ENCODE peak calls at places on chromosomes 16 and 17, in ten cellular contexts. Z, S, T, V, H, A, U, B, R and Y are unnamed samples. For H3K4me1, the result is how much of the 10 kb centered on the place peaks cover.

GRCh38 chr16:19265531-19265930 is 20.0 kb upstream of the CLEC19A start:
- DNase-seq in A (no peak), H (no peak), R (no peak), B (no peak), Z (no peak), S (no peak), U (peak), V (no peak), T (no peak), Y (no peak)

GRCh38 chr17:47999612-48000011 is 28.7 kb downstream of the CDK5RAP3 start:
- DNase-seq in U (no peak), A (peak), V (no peak), H (no peak), Z (no peak), B (peak), T (peak), R (peak), S (no peak), Y (no peak)

GRCh38 chr16:88938933-88939813 is 37.8 kb downstream of the CBFA2T3 start:
- DNase-seq in V (no peak), A (no peak), H (no peak), B (no peak), R (no peak), S (no peak), U (no peak), T (no peak), Z (peak), Y (no peak)

GRCh38 chr17:45946841-45947256 is 52.2 kb upstream of the STH start:
- DNase-seq in A (no peak), H (no peak), B (no peak), Z (no peak), V (no peak), R (no peak), T (no peak), U (no peak), S (no peak), Y (no peak)

GRCh38 chr16:89237733-89238132 is 20.2 kb downstream of the ZNF778 start:
- DNase-seq in A (no peak), U (no peak), S (no peak), T (no peak), H (no peak), Z (no peak), V (no peak), B (no peak), R (peak), Y (no peak)

GRCh38 chr16:3022208-3022696 is 1.5 kb downstream of the HCFC1R1 start:
- DNase-seq in T (peak), S (no peak), R (peak), B (peak), U (peak), H (peak), V (peak), A (peak), Z (no peak), Y (peak)

GRCh38 chr17:78227455-78227916 is 3.9 kb upstream of the TMEM235 start:
- DNase-seq in T (peak), B (no peak), V (no peak), R (peak), S (no peak), H (no peak), Z (no peak), U (peak), A (no peak), Y (no peak)

GRCh38 chr17:72287586-72287985 is 166.8 kb downstream of the SOX9 start:
- DNase-seq in V (no peak), A (no peak), R (no peak), T (no peak), S (no peak), H (no peak), B (no peak), Z (no peak), U (no peak), Y (peak)

GRCh38 chr16:73298562-73298961 is 250.6 kb upstream of the ZFHX3 start:
- DNase-seq in U (peak), A (no peak), B (peak), T (peak), S (peak), H (no peak), R (peak), V (peak), Z (no peak), Y (no peak)

DNA sequence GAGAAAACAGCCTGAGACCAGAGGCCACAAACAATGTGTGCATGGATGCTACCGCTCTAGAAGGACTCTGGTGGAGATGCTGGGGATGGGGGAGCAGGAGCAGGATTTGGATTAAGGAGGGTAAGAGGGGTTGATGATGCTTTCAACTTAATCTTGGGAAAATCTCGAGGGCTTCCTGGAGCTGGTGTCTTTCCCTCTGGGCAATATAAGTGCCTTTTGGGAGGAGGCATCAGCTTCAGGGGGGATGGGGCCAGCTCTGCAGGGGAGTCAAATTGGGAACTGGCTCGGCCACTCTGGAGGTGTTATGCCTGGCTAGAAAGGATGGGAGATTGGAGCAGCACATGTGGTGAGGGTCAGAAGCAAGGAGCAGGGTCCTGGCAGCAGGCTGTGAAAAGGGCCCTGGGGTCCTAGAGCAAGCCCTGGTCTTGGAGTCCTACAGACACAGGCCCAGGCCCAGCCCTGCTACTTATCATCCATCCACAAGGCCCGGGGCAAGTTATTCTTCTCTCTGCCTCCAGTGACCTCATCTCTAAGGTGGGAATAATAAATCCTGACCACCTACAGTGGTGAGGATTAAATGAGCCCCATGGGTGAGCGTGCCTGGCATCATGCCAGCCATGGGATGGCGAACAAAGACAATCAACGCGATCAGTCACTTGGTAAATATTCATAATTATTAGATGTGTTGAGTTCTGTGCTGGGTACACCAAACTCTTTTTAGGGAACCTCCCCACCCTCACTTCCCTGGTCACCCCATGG is 5.7 kb downstream of the KRT15 start:
- DNase-seq in S (no peak), Z (no peak), V (no peak), B (no peak), U (no peak), T (no peak), H (no peak), A (no peak), R (no peak), Y (no peak)
- H3K4me3 ChIP-seq in S (no peak), Z (no peak), V (no peak), B (no peak), U (no peak), T (no peak), H (no peak), A (no peak), R (no peak), Y (no peak)

DNA sequence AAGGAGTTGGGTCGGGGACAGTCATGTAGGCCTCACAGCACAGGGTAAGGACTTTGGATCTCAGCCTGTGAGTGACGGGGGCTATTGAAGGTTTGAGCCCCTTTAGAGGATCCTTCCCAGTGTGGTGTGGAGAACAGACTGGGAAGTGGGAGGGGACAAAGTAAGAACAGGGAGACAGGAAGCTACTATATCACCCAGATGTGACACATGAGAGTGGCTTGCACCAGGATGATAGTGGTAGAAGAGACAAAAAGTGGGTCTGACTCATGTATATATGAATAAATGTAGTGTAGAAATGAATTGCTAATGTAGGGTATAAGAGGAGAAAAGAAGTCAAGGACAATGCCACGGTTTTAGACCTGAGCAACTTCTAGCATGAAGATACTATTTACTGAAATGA is 4.5 kb downstream of the NUP93 start:
- DNase-seq in A (no peak), V (no peak), H (peak), Z (no peak), B (no peak), S (no peak), U (no peak), R (peak), T (peak), Y (no peak)
- H3K9ac ChIP-seq in A (no peak), V (no peak), H (no peak), Z (no peak), B (no peak), S (no peak), U (no peak), R (no peak), T (no peak), Y (no peak)

DNA sequence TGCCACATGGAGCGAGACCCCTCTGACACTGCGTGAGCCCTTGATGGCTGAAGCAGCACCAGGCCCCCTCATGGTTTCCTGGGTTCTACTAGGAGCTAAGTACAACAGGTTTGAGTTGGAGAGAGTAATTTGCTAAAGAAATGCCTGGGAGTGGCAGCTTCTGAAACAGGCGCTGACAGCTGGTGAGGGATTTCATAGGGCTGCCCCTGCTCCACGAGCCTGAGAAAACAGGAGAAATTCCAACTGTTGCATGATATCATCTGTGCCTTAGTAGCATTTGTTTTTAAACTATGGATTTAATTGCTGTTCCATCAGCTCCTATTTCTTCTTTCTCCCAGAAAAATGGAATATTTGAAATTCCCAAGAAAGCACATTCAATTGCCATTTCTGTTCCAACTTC is 78.9 kb upstream of the ANKFN1 start:
- DNase-seq in V (no peak), T (no peak), U (no peak), R (no peak), Z (no peak), A (no peak), S (no peak), H (no peak), B (no peak), Y (no peak)
- H3K4me1 ChIP-seq in V (under half), T (under half), U (under half), R (under half), Z (under half), A (under half), S (under half), H (under half), B (under half), Y (under half)

GRCh38 chr16:50739031-50739430 is 2.9 kb upstream of the CYLD start:
- DNase-seq in A (no peak), V (no peak), H (no peak), T (no peak), S (no peak), Z (no peak), U (no peak), B (no peak), R (no peak), Y (no peak)

GRCh38 chr16:50740747-50741146 is 1.1 kb upstream of the CYLD start:
- DNase-seq in T (no peak), U (no peak), Z (no peak), R (peak), B (no peak), A (no peak), H (no peak), S (no peak), V (no peak), Y (no peak)

GRCh38 chr16:50742521-50743150 is 750 bp downstream of the CYLD start:
- DNase-seq in U (peak), H (peak), S (no peak), R (peak), Z (no peak), V (peak), A (peak), T (peak), B (peak), Y (peak)

GRCh38 chr16:50741808-50742520 is at the start of gene CYLD:
- DNase-seq in H (peak), Z (peak), T (peak), R (peak), S (peak), V (peak), A (peak), U (peak), B (peak), Y (peak)

DNA sequence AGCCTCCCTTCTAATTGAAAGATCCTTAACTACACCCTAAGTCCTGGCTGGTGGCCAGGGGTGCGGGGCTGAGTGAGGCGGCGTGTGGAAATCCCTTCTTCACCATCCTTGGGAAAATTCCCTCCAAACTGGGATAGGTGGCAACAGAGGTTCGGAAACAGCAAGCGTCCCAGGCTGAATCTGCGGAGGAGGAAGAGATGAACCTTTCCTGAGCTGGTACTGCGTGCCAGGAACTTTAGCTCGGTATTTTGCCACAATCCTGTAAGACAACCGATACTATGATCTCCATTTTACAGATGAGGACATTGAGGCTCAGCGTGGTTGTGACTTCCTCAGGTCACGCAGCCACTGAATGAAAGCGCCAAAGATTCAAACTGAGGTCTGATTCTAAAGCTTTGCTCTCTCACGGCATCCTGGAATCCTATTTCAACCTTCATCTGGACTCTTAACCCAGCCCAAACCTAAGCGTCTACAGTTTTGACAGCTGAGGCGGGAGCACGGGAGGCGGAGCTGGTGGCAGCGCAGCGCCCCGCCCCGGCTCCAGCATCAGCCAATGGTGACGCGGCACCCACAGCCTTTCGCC is 570 bp upstream of the CYLD start:
- DNase-seq in B (no peak), S (no peak), V (peak), Z (no peak), R (no peak), U (peak), A (no peak), T (no peak), H (no peak), Y (peak)
- H3K4me3 ChIP-seq in B (peak), S (no peak), V (peak), Z (peak), R (peak), U (peak), A (peak), T (peak), H (peak), Y (peak)

DNA sequence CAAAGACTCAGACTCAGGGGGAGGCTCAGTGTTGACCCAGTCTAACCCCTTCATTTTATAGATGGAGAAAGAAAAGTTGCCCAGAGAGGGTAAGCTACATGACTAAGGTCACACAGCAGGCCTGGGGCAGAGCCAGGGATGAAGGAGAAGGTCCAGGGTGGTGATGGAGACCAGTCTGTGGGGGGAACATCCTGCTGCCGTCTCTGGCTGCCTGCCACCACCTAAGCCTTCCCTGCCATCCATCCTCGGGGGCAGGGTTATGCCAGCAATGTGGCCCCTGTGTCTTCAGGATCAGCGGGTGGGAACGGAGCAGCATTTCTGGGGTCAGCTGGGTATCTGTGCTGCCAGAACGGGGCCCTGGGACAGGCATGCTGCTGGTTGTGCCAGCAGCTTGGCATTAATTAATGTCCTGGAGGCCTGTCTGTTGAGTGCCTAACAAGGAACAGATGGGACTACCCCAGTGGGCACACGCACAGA is 5.5 kb downstream of the DOK4 start:
- DNase-seq in H (no peak), U (no peak), T (no peak), A (no peak), V (no peak), Z (peak), R (no peak), S (no peak), B (no peak), Y (no peak)
- H3K9ac ChIP-seq in H (peak), U (no peak), T (no peak), A (no peak), V (no peak), Z (no peak), R (no peak), S (no peak), B (no peak), Y (peak)